ENCODE peak calls at places on chromosomes 1 and 21, in four cellular contexts. One of them, this sample, is unnamed.

GRCh38 chr1:50591598-50591997 is 168.4 kb upstream of the DMRTA2 start:
- DNase-seq in esophagus squamous epithelium: no peak
- DNase-seq in prostate gland: no peak
- DNase-seq in IMR-90: peak
- DNase-seq in this sample: no peak

GRCh38 chr1:89199515-89199914 is 773 bp upstream of the GBP4 start:
- DNase-seq in IMR-90: no peak
- DNase-seq in esophagus squamous epithelium: no peak
- DNase-seq in prostate gland: no peak
- DNase-seq in this sample: no peak

GRCh38 chr1:233609926-233610325 is 4.0 kb upstream of the KCNK1 start:
- DNase-seq in IMR-90: no peak
- DNase-seq in esophagus squamous epithelium: no peak
- DNase-seq in prostate gland: no peak
- DNase-seq in this sample: no peak

GRCh38 chr1:164774819-164775654 is 216.1 kb downstream of the PBX1 start:
- DNase-seq in prostate gland: no peak
- DNase-seq in esophagus squamous epithelium: no peak
- DNase-seq in IMR-90: no peak
- DNase-seq in this sample: no peak

GRCh38 chr21:34143783-34144182 is 70.4 kb downstream of the MRPS6 start:
- DNase-seq in prostate gland: no peak
- DNase-seq in IMR-90: no peak
- DNase-seq in esophagus squamous epithelium: no peak
- DNase-seq in this sample: no peak

GRCh38 chr1:176543360-176544136 is 80.6 kb downstream of the PAPPA2 start:
- DNase-seq in esophagus squamous epithelium: no peak
- DNase-seq in IMR-90: no peak
- DNase-seq in prostate gland: no peak
- DNase-seq in this sample: no peak

GRCh38 chr1:14267991-14268390 is 330.5 kb upstream of the KAZN start:
- DNase-seq in prostate gland: no peak
- DNase-seq in IMR-90: no peak
- DNase-seq in esophagus squamous epithelium: no peak
- DNase-seq in this sample: no peak

GRCh38 chr1:199272107-199272506 is 633.3 kb downstream of the PTPRC start:
- DNase-seq in IMR-90: peak
- DNase-seq in prostate gland: no peak
- DNase-seq in esophagus squamous epithelium: no peak
- DNase-seq in this sample: no peak

GRCh38 chr1:153032677-153033308 is 1.8 kb downstream of the SPRR1B start:
- DNase-seq in esophagus squamous epithelium: no peak
- DNase-seq in IMR-90: peak
- DNase-seq in prostate gland: no peak
- DNase-seq in this sample: no peak

GRCh38 chr1:30283199-30283962 is 440.0 kb downstream of the MATN1 start:
- DNase-seq in esophagus squamous epithelium: no peak
- DNase-seq in prostate gland: no peak
- DNase-seq in IMR-90: no peak
- DNase-seq in this sample: no peak

GRCh38 chr1:214120951-214121350 is 133.2 kb downstream of the PROX1 start:
- DNase-seq in esophagus squamous epithelium: no peak
- DNase-seq in prostate gland: no peak
- DNase-seq in IMR-90: no peak
- DNase-seq in this sample: no peak

GRCh38 chr1:32331549-32331948 is 4.5 kb downstream of the MARCKSL1 start:
- DNase-seq in esophagus squamous epithelium: no peak
- DNase-seq in IMR-90: no peak
- DNase-seq in prostate gland: no peak
- DNase-seq in this sample: no peak

GRCh38 chr1:193850745-193851144 is 664.3 kb upstream of the B3GALT2 start:
- DNase-seq in prostate gland: no peak
- DNase-seq in esophagus squamous epithelium: no peak
- DNase-seq in IMR-90: peak
- DNase-seq in this sample: no peak

GRCh38 chr21:26754853-26755252 is 90.4 kb downstream of the ADAMTS1 start:
- DNase-seq in esophagus squamous epithelium: no peak
- DNase-seq in prostate gland: no peak
- DNase-seq in IMR-90: no peak
- DNase-seq in this sample: no peak

GRCh38 chr1:32208891-32209309 is at the start of gene DCDC2B:
- DNase-seq in IMR-90: peak
- DNase-seq in prostate gland: no peak
- DNase-seq in esophagus squamous epithelium: no peak
- DNase-seq in this sample: peak

GRCh38 chr1:80050523-80050922 is 1044.0 kb upstream of the ADGRL4 start:
- DNase-seq in esophagus squamous epithelium: no peak
- DNase-seq in IMR-90: no peak
- DNase-seq in prostate gland: no peak
- DNase-seq in this sample: no peak

GRCh38 chr1:158951956-158952355 is 20.6 kb downstream of the PYHIN1 start:
- DNase-seq in IMR-90: no peak
- DNase-seq in esophagus squamous epithelium: no peak
- DNase-seq in prostate gland: no peak
- DNase-seq in this sample: no peak

GRCh38 chr1:41446851-41447610 is 37.5 kb downstream of the EDN2 start:
- DNase-seq in esophagus squamous epithelium: no peak
- DNase-seq in IMR-90: no peak
- DNase-seq in prostate gland: no peak
- DNase-seq in this sample: no peak

GRCh38 chr1:162823771-162824525 is 33.4 kb downstream of the HSD17B7 start:
- DNase-seq in IMR-90: no peak
- DNase-seq in prostate gland: no peak
- DNase-seq in esophagus squamous epithelium: no peak
- DNase-seq in this sample: no peak

GRCh38 chr1:8152731-8153702 is 126.9 kb upstream of the ERRFI1 start:
- DNase-seq in IMR-90: no peak
- DNase-seq in prostate gland: no peak
- DNase-seq in esophagus squamous epithelium: no peak
- DNase-seq in this sample: no peak

GRCh38 chr1:28878796-28879195 is 35.6 kb upstream of the EPB41 start:
- DNase-seq in esophagus squamous epithelium: no peak
- DNase-seq in IMR-90: no peak
- DNase-seq in prostate gland: no peak
- DNase-seq in this sample: no peak

GRCh38 chr1:231590453-231591198 is 36.0 kb upstream of the DISC1 start:
- DNase-seq in IMR-90: peak
- DNase-seq in esophagus squamous epithelium: no peak
- DNase-seq in prostate gland: peak
- DNase-seq in this sample: peak

GRCh38 chr1:212665241-212666115 is 34.2 kb downstream of the BATF3 start:
- DNase-seq in prostate gland: peak
- DNase-seq in IMR-90: peak
- DNase-seq in esophagus squamous epithelium: no peak
- DNase-seq in this sample: peak

GRCh38 chr1:89843279-89844121 is 22.7 kb downstream of the LRRC8D start:
- DNase-seq in prostate gland: peak
- DNase-seq in IMR-90: peak
- DNase-seq in esophagus squamous epithelium: peak
- DNase-seq in this sample: peak

GRCh38 chr1:112177314-112177713 is 187.8 kb upstream of the KCND3 start:
- DNase-seq in IMR-90: no peak
- DNase-seq in prostate gland: no peak
- DNase-seq in esophagus squamous epithelium: no peak
- DNase-seq in this sample: no peak

GRCh38 chr1:15034656-15035055 is 118.9 kb upstream of the TMEM51 start:
- DNase-seq in prostate gland: no peak
- DNase-seq in esophagus squamous epithelium: no peak
- DNase-seq in IMR-90: no peak
- DNase-seq in this sample: no peak

GRCh38 chr1:159959451-159959850 is 5.4 kb upstream of the SLAMF9 start:
- DNase-seq in esophagus squamous epithelium: no peak
- DNase-seq in prostate gland: peak
- DNase-seq in IMR-90: no peak
- DNase-seq in this sample: no peak

GRCh38 chr1:246647113-246647512 is 77.1 kb upstream of the SCCPDH start:
- DNase-seq in prostate gland: no peak
- DNase-seq in IMR-90: peak
- DNase-seq in esophagus squamous epithelium: no peak
- DNase-seq in this sample: peak
- H3K27ac ChIP-seq in prostate gland: no peak
- H3K27ac ChIP-seq in IMR-90: peak
- H3K27ac ChIP-seq in esophagus squamous epithelium: no peak
- H3K27ac ChIP-seq in this sample: no peak

GRCh38 chr21:15063821-15064575 is 802 bp downstream of the NRIP1 start:
- DNase-seq in esophagus squamous epithelium: no peak
- DNase-seq in IMR-90: no peak
- DNase-seq in prostate gland: peak
- DNase-seq in this sample: peak
- TF ChIP-seq POLR2A in esophagus squamous epithelium: no peak
- TF ChIP-seq POLR2A in IMR-90: no peak
- TF ChIP-seq POLR2A in prostate gland: no peak
- TF ChIP-seq POLR2A in this sample: no peak

GRCh38 chr1:201945863-201946223 is 505 bp downstream of the LMOD1 start:
- DNase-seq in IMR-90: no peak
- DNase-seq in esophagus squamous epithelium: no peak
- DNase-seq in prostate gland: no peak
- DNase-seq in this sample: no peak

GRCh38 chr1:201945157-201945556 is 1.2 kb downstream of the LMOD1 start:
- DNase-seq in esophagus squamous epithelium: no peak
- DNase-seq in IMR-90: no peak
- DNase-seq in prostate gland: no peak
- DNase-seq in this sample: no peak

GRCh38 chr1:201942129-201942495 is 4.2 kb downstream of the LMOD1 start:
- DNase-seq in esophagus squamous epithelium: no peak
- DNase-seq in prostate gland: no peak
- DNase-seq in IMR-90: no peak
- DNase-seq in this sample: no peak

GRCh38 chr1:201944639-201945038 is 1.7 kb downstream of the LMOD1 start:
- DNase-seq in IMR-90: peak
- DNase-seq in esophagus squamous epithelium: no peak
- DNase-seq in prostate gland: no peak
- DNase-seq in this sample: no peak

DNA sequence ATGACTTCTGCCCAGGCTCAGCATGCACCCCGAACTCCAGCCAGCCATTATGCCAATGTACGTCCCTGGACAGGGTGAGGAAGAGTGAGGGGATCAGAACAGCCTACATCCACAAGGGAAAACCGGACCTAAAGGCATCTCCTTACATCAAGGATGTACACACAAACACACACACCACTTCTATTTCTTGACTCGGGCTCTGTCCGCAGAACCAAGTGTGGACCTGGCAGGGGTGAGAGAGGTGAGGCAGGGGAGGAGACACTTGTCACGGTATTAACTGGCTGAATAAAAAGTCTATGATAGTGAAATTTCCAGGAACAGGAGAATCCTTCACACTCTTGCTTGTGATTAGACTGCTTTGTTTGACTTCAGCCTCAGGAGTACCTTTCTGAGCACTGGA is 2.3 kb downstream of the LMOD1 start:
- DNase-seq in IMR-90: no peak
- DNase-seq in esophagus squamous epithelium: no peak
- DNase-seq in prostate gland: no peak
- DNase-seq in this sample: no peak
- H3K4me3 ChIP-seq in IMR-90: peak
- H3K4me3 ChIP-seq in esophagus squamous epithelium: peak
- H3K4me3 ChIP-seq in prostate gland: peak
- H3K4me3 ChIP-seq in this sample: peak

GRCh38 chr1:91104712-91105111 is 82.9 kb upstream of the ZNF644 start:
- DNase-seq in IMR-90: no peak
- DNase-seq in esophagus squamous epithelium: no peak
- DNase-seq in prostate gland: no peak
- DNase-seq in this sample: no peak
- H3K27ac ChIP-seq in IMR-90: no peak
- H3K27ac ChIP-seq in esophagus squamous epithelium: no peak
- H3K27ac ChIP-seq in prostate gland: no peak
- H3K27ac ChIP-seq in this sample: no peak

DNA sequence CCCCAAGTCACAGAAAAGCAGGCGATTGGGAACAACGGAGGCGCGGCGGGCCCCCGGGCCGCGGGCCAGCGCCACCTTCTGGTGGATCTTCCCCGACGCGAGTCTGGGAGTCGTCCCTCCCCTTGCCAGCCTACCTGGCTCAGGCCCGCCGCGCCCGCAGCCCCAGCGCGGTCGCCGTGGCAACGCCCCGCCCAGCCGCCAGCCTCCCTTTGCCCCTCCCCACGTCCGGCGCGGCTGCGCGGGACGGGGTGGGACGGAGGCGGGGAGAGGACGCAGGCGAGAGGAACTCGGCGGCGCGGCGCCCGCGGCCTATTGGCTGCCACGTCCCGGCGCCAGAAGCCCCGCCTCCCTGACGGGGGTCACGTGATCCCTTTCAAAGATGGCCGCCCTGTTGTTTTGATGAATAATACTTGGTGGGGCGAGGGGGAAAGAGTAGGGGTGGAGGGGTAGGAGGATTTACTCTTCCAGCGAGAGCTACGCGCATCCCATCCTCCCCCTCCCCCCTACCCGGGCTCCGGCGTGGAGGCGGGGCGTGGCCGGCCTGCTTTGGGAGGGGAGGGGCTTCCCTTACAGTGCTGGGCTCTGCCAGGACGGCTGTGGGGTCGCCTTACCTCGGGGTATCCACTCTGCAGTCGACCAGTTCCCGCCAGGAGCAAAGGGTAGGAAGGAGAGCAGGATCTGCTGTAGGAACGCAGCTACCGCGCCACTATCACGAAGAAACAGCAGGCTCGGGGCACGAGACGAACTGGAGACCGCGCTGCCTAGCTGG is at the start of gene UBE4B:
- DNase-seq in esophagus squamous epithelium: peak
- DNase-seq in IMR-90: peak
- DNase-seq in prostate gland: peak
- DNase-seq in this sample: peak
- TF ChIP-seq POLR2A in esophagus squamous epithelium: no peak
- TF ChIP-seq POLR2A in IMR-90: no peak
- TF ChIP-seq POLR2A in prostate gland: peak
- TF ChIP-seq POLR2A in this sample: peak